ENCODE peak calls at places on chromosomes 7 and 10, in five cellular contexts. X is HCT116, R is tibial nerve, J is A549, T is heart left ventricle. H is an unnamed sample.

GRCh38 chr10:17836917-17837316 is 27.8 kb downstream of the MRC1 start:
- DNase-seq in T (peak; percentile 24), J (peak; percentile 25), R (no peak), X (no peak), H (peak; percentile 29)

GRCh38 chr7:101099969-101100781 is 14.9 kb downstream of the TRIM56 start:
- DNase-seq in T (peak; percentile 88), R (peak; percentile 95), X (peak; percentile 84), J (peak; percentile 91), H (peak; percentile 99)

GRCh38 chr7:22563621-22564241 is 63.7 kb upstream of the STEAP1B start:
- DNase-seq in J (no peak), R (no peak), X (no peak), T (no peak), H (no peak)

GRCh38 chr7:36994456-36995112 is 270.3 kb upstream of the AOAH start:
- DNase-seq in X (no peak), R (no peak), T (no peak), J (no peak), H (no peak)

GRCh38 chr10:4653160-4653559 is 172.8 kb upstream of the AKR1E2 start:
- DNase-seq in R (no peak), T (no peak), J (no peak), X (no peak), H (no peak)

GRCh38 chr10:92222603-92223275 is 68.1 kb downstream of the CPEB3 start:
- DNase-seq in J (peak; percentile 52), X (peak; percentile 64), T (no peak), R (no peak), H (no peak)

GRCh38 chr10:117346574-117346973 is 28.7 kb downstream of the PDZD8 start:
- DNase-seq in J (no peak), R (no peak), T (no peak), X (no peak), H (no peak)

GRCh38 chr7:3272691-3273141 is 28.3 kb upstream of the SDK1 start:
- DNase-seq in J (peak; percentile 18), T (no peak), X (peak; percentile 6), R (no peak), H (no peak)

GRCh38 chr7:83796760-83797159 is 147.8 kb upstream of the SEMA3E start:
- DNase-seq in X (no peak), J (no peak), T (no peak), R (no peak), H (no peak)

GRCh38 chr10:14612873-14613569 is 161.7 kb downstream of the FAM107B start:
- DNase-seq in R (no peak), T (no peak), X (no peak), J (no peak), H (no peak)

GRCh38 chr10:32318476-32318896 is 28.5 kb downstream of the EPC1 start:
- DNase-seq in T (no peak), J (no peak), R (no peak), X (no peak), H (no peak)

GRCh38 chr7:85489498-85489897 is 302.6 kb upstream of the SEMA3D start:
- DNase-seq in X (peak; percentile 8), T (no peak), J (no peak), R (no peak), H (no peak)

GRCh38 chr7:24965831-24966708 is 13.9 kb downstream of the OSBPL3 start:
- DNase-seq in T (no peak), R (no peak), J (no peak), X (no peak), H (no peak)

GRCh38 chr7:6254891-6255290 is 17.5 kb downstream of the CYTH3 start:
- DNase-seq in X (no peak), T (no peak), J (no peak), R (no peak), H (no peak)

GRCh38 chr7:155425011-155425340 is 33.0 kb upstream of the EN2 start:
- DNase-seq in J (no peak), R (no peak), T (no peak), X (no peak), H (no peak)

GRCh38 chr7:99714171-99714570 is 20.8 kb downstream of the CYP3A7 start:
- DNase-seq in R (no peak), X (no peak), T (no peak), J (no peak), H (no peak)

GRCh38 chr10:126478600-126478999 is 90.3 kb upstream of the ADAM12 start:
- DNase-seq in T (no peak), R (no peak), X (no peak), J (no peak), H (no peak)

GRCh38 chr10:23437987-23438546 is 808 bp upstream of the OTUD1 start:
- DNase-seq in T (no peak), X (no peak), R (no peak), J (no peak), H (no peak)

GRCh38 chr10:23438547-23439451 is at the start of gene OTUD1:
- DNase-seq in J (peak; percentile 85), X (peak; percentile 67), R (peak; percentile 96), T (peak; percentile 97), H (peak; percentile 97)

GRCh38 chr10:23439452-23439919 is 611 bp downstream of the OTUD1 start:
- DNase-seq in R (no peak), T (no peak), X (no peak), J (peak; percentile 17), H (no peak)

GRCh38 chr10:23442936-23443335 is 4.1 kb downstream of the OTUD1 start:
- DNase-seq in T (no peak), X (no peak), R (no peak), J (no peak), H (no peak)

GRCh38 chr10:23439920-23440875 is 1.3 kb downstream of the OTUD1 start:
- DNase-seq in X (no peak), T (peak; percentile 28), J (peak; percentile 14), R (no peak), H (peak; percentile 59)
- TF ChIP-seq POLR2A in X (no peak), T (no peak), J (no peak), R (no peak), H (no peak)

GRCh38 chr7:140605337-140605736 is 35.3 kb downstream of the DENND2A start:
- DNase-seq in J (no peak), R (no peak), T (no peak), X (no peak), H (no peak)
- TF ChIP-seq CTCF in J (no peak), R (no peak), T (no peak), X (no peak), H (no peak)

GRCh38 chr7:131148258-131148657 is 179.4 kb upstream of the MKLN1 start:
- DNase-seq in J (no peak), R (no peak), X (no peak), T (no peak), H (no peak)
- TF ChIP-seq POLR2A in J (no peak), R (no peak), X (no peak), T (no peak), H (no peak)

GRCh38 chr7:151310578-151310977 is 31.0 kb upstream of the NUB1 start:
- DNase-seq in T (no peak), R (no peak), X (no peak), J (peak; percentile 37), H (no peak)
- TF ChIP-seq CTCF in T (peak; percentile 42), R (no peak), X (peak; percentile 44), J (peak; percentile 44), H (no peak)

GRCh38 chr7:142697270-142697669 is 52.0 kb upstream of the PRSS1 start:
- DNase-seq in T (no peak), R (no peak), J (no peak), X (no peak), H (no peak)

GRCh38 chr7:142693911-142694310 is 55.4 kb upstream of the PRSS1 start:
- DNase-seq in T (no peak), X (no peak), J (no peak), R (no peak), H (no peak)

GRCh38 chr7:142703655-142704310 is 45.5 kb upstream of the PRSS1 start:
- DNase-seq in J (no peak), R (no peak), X (no peak), T (no peak), H (no peak)

GRCh38 chr7:142696456-142697179 is 52.7 kb upstream of the PRSS1 start:
- DNase-seq in R (no peak), J (no peak), T (no peak), X (no peak), H (no peak)

GRCh38 chr7:142698429-142698828 is 50.8 kb upstream of the PRSS1 start:
- DNase-seq in J (no peak), T (no peak), X (no peak), R (no peak), H (no peak)
- TF ChIP-seq POLR2A in J (no peak), T (no peak), X (no peak), R (no peak), H (no peak)

GRCh38 chr10:22259280-22259679 is 41.5 kb upstream of the EBLN1 start:
- DNase-seq in R (no peak), T (no peak), X (no peak), J (no peak), H (no peak)
- TF ChIP-seq CTCF in R (no peak), T (no peak), X (no peak), J (no peak), H (no peak)

DNA sequence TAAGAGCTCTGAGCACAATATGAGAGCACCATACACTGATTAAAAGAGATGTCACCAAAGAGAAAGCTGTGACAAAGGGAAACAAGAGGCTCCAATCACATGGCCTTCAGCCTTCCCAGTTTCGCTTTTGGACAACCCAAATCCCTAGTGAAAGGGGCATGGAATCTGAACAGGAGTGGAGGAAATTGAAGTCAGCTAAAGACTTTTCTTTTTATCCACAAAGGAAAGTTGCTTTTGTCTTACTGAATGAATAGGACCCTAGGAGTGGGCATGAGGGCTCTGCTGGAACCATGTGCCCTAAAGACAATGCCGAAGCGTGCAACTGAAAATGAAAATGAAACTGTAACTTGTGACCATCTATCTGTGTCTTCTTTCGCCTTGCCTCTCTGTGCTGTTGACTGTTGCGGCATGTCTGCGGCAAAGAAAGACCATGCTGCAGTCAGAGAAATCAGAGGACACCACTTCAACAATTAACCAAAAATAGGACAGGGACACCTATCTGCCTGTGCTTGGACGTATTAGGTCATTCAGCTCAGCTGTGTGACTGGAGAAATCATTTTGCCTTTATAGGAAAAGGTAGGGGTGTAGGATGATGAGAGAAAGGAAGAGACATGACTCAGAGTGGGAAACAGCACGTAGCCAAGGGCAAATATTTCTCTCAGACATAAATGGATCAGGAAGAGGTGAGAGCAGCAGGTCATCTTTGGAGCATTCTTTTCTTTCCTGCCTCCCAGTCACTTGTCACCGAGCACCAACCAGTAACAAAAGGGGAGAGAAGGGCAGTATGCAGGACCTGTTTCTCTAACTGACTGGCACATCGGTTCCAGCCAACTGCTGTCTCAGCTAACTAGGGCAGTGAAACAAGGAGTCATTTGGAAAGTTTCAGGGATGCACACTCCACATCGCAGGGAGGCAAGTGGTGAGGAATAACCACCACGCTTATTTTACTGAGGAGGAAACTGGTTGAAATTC is 12.3 kb downstream of the CAV2 start:
- DNase-seq in R (no peak), J (peak; percentile 33), T (peak; percentile 50), X (peak; percentile 85), H (no peak)
- TF ChIP-seq POLR2A in R (no peak), J (no peak), T (no peak), X (no peak), H (no peak)

H was measured in ovary.